ENCODE peak calls at places on chromosomes 4 and X, in six cellular contexts. C is Caki2, A is glutamatergic neuron, P is pancreas, X is NCI-H1092 treated with DMSO at 0.1 percent for 48 hours, Y is AG10803. T is an unnamed sample.

GRCh38 chr4:39820186-39820585 is 122.2 kb downstream of the UBE2K start:
- DNase-seq in A (no peak), Y (no peak), P (no peak), X (no peak), C (no peak), T (no peak)

GRCh38 chr4:3341760-3342159 is 48.9 kb downstream of the RGS12 start:
- DNase-seq in C (no peak), X (no peak), A (no peak), P (no peak), Y (no peak), T (no peak)

GRCh38 chr4:174210952-174211490 is 72.4 kb downstream of the FBXO8 start:
- DNase-seq in Y (peak; percentile 22), A (no peak), X (no peak), P (no peak), C (no peak), T (no peak)

GRCh38 chr4:74431113-74431826 is 13.7 kb upstream of the AREG start:
- DNase-seq in A (no peak), X (no peak), C (no peak), P (no peak), Y (no peak), T (no peak)

GRCh38 chr4:116628598-116628997 is 456.8 kb downstream of the TRAM1L1 start:
- DNase-seq in C (no peak), P (no peak), Y (no peak), X (no peak), A (no peak), T (no peak)

GRCh38 chr4:117134386-117134785 is 49.0 kb upstream of the TRAM1L1 start:
- DNase-seq in X (no peak), A (peak; percentile 39), Y (peak; percentile 10), C (peak; percentile 91), P (no peak), T (no peak)

GRCh38 chr4:128287159-128287870 is at the start of gene PGRMC2:
- DNase-seq in X (peak; percentile 46), P (no peak), A (no peak), C (peak; percentile 47), Y (peak; percentile 68), T (peak; percentile 26)

GRCh38 chrX:12970691-12971202 is 4.2 kb upstream of the TMSB4X start:
- DNase-seq in P (peak; percentile 35), C (no peak), X (peak; percentile 82), Y (peak; percentile 67), A (peak; percentile 28), T (no peak)

GRCh38 chrX:48938721-48939416 is 18.5 kb downstream of the OTUD5 start:
- DNase-seq in X (no peak), C (no peak), Y (no peak), A (no peak), P (no peak), T (no peak)

GRCh38 chr4:119748853-119749252 is 120.2 kb upstream of the PDE5A start:
- DNase-seq in A (no peak), P (no peak), Y (peak; percentile 78), C (no peak), X (no peak), T (no peak)

GRCh38 chr4:5204781-5205180 is 153.5 kb downstream of the STK32B start:
- DNase-seq in Y (peak; percentile 51), X (no peak), A (no peak), P (no peak), C (no peak), T (no peak)

GRCh38 chr4:117700111-117700892 is 334.0 kb upstream of the NDST3 start:
- DNase-seq in C (no peak), X (no peak), A (no peak), P (no peak), Y (no peak), T (no peak)

GRCh38 chrX:20224814-20225487 is 41.8 kb downstream of the RPS6KA3 start:
- DNase-seq in X (no peak), Y (peak; percentile 39), C (peak; percentile 30), P (no peak), A (no peak), T (no peak)

GRCh38 chr4:141571368-141571767 is 65.0 kb upstream of the IL15 start:
- DNase-seq in C (peak; percentile 88), X (no peak), P (no peak), A (no peak), Y (peak; percentile 24), T (no peak)

GRCh38 chrX:9591496-9591895 is 126.6 kb downstream of the TBL1X start:
- DNase-seq in A (no peak), Y (no peak), P (no peak), X (no peak), C (no peak), T (no peak)

GRCh38 chr4:12146349-12146748 is 717.7 kb upstream of the HS3ST1 start:
- DNase-seq in C (no peak), X (no peak), P (no peak), A (no peak), Y (no peak), T (no peak)

GRCh38 chr4:78660559-78660958 is 109.0 kb downstream of the ANXA3 start:
- DNase-seq in Y (no peak), X (no peak), P (no peak), C (no peak), A (no peak), T (no peak)

GRCh38 chrX:30659421-30659820 is 6.2 kb downstream of the GK start:
- DNase-seq in C (no peak), A (no peak), X (no peak), Y (peak; percentile 83), P (no peak), T (no peak)

GRCh38 chr4:27666943-27667342 is 806.3 kb downstream of the STIM2 start:
- DNase-seq in C (no peak), Y (no peak), P (no peak), X (peak; percentile 11), A (no peak), T (no peak)

GRCh38 chr4:168604496-168605373 is 107.9 kb downstream of the PALLD start:
- DNase-seq in A (no peak), P (no peak), C (peak; percentile 54), Y (peak; percentile 94), X (no peak), T (peak; percentile 34)

GRCh38 chr4:128346054-128346716 is 58.6 kb upstream of the PGRMC2 start:
- DNase-seq in A (no peak), Y (peak; percentile 60), X (no peak), C (no peak), P (no peak), T (no peak)

GRCh38 chrX:72094894-72095293 is 36.8 kb downstream of the RTL5 start:
- DNase-seq in P (no peak), X (peak; percentile 6), A (peak; percentile 19), C (no peak), Y (no peak), T (peak; percentile 32)

GRCh38 chr4:73728091-73728741 is 12.2 kb upstream of the CXCL8 start:
- DNase-seq in Y (no peak), C (no peak), X (no peak), P (no peak), A (no peak), T (no peak)

GRCh38 chrX:107449490-107450175 is at the start of gene FRMPD3:
- DNase-seq in P (no peak), A (peak; percentile 47), Y (no peak), X (peak; percentile 39), C (peak; percentile 6), T (no peak)

GRCh38 chr4:156971623-156972369 is at the start of gene PDGFC:
- DNase-seq in P (peak; percentile 84), C (peak; percentile 90), Y (peak; percentile 68), A (peak; percentile 63), X (peak; percentile 51), T (peak; percentile 76)

GRCh38 chr4:123110147-123110546 is 187.8 kb upstream of the NUDT6 start:
- DNase-seq in C (no peak), P (no peak), X (no peak), A (no peak), Y (no peak), T (no peak)

GRCh38 chr4:16642897-16643296 is 255.5 kb downstream of the LDB2 start:
- DNase-seq in X (no peak), A (no peak), C (no peak), P (no peak), Y (no peak), T (no peak)

GRCh38 chrX:72100824-72101351 is 30.8 kb downstream of the RTL5 start:
- DNase-seq in A (no peak), C (no peak), X (no peak), Y (peak; percentile 13), P (no peak), T (peak; percentile 24)

GRCh38 chr4:8580321-8581093 is at the start of gene GPR78:
- DNase-seq in P (peak; percentile 68), X (no peak), Y (peak; percentile 22), A (peak; percentile 63), C (peak; percentile 75), T (peak; percentile 62)

GRCh38 chrX:52933976-52934703 is 24.2 kb downstream of the FAM156A start:
- DNase-seq in C (no peak), A (no peak), X (peak; percentile 57), Y (no peak), P (no peak), T (no peak)

GRCh38 chr4:6359536-6360308 is 90.1 kb downstream of the WFS1 start:
- DNase-seq in Y (no peak), X (no peak), A (no peak), P (no peak), C (no peak), T (no peak)

GRCh38 chr4:23163649-23164436 is 471.1 kb downstream of the GBA3 start:
- DNase-seq in A (no peak), P (no peak), C (peak; percentile 40), Y (no peak), X (no peak), T (peak; percentile 21)

GRCh38 chr4:100948911-100949310 is 398.4 kb downstream of the PPP3CA start:
- DNase-seq in X (no peak), A (no peak), C (no peak), P (no peak), Y (no peak), T (no peak)

GRCh38 chrX:17655232-17656034 is 81.9 kb upstream of the SCML1 start:
- DNase-seq in C (no peak), P (no peak), A (peak; percentile 44), Y (peak; percentile 4), X (no peak), T (no peak)

GRCh38 chr4:183499389-183499788 is 5.5 kb upstream of the ING2 start:
- DNase-seq in X (peak; percentile 21), C (no peak), Y (no peak), P (peak; percentile 29), A (no peak), T (peak; percentile 64)

GRCh38 chr4:188110741-188111458 is 1.5 kb upstream of the TRIML2 start:
- DNase-seq in C (no peak), P (no peak), A (no peak), Y (no peak), X (no peak), T (no peak)

T was measured in mucosa of gallbladder.